ENCODE peak calls at places on chromosomes 16 and 17, in five cellular contexts. C is bronchial epithelial cell; K is HL-60; G is CD4-positive, alpha-beta T cell; O is AG10803. Z is an unnamed sample.

GRCh38 chr16:83713597-83713996 is 94.2 kb upstream of the HSBP1 start:
- DNase-seq in C (no peak), K (no peak), G (no peak), O (no peak), Z (no peak)

GRCh38 chr17:28703552-28704218 is 8.0 kb downstream of the PROCA1 start:
- DNase-seq in C (no peak), K (no peak), G (no peak), O (no peak), Z (no peak)

GRCh38 chr16:78388920-78389564 is 289.6 kb downstream of the WWOX start:
- DNase-seq in C (no peak), K (no peak), G (no peak), O (no peak), Z (no peak)

GRCh38 chr17:50954641-50955121 is 88.5 kb upstream of the TOB1 start:
- DNase-seq in C (no peak), K (no peak), G (no peak), O (no peak), Z (no peak)

GRCh38 chr17:8038954-8039610 is at the start of gene ALOX15B:
- DNase-seq in C (peak), K (no peak), G (no peak), O (no peak), Z (no peak)

GRCh38 chr16:51150894-51151320 is at the start of gene SALL1:
- DNase-seq in C (no peak), K (no peak), G (no peak), O (no peak), Z (no peak)

GRCh38 chr16:11755022-11755760 is 12.5 kb upstream of the TXNDC11 start:
- DNase-seq in C (no peak), K (no peak), G (no peak), O (no peak), Z (no peak)

GRCh38 chr16:1372292-1372950 is 20.7 kb downstream of the GNPTG start:
- DNase-seq in C (no peak), K (no peak), G (no peak), O (no peak), Z (no peak)

GRCh38 chr16:67537270-67537635 is 8.6 kb downstream of the RIPOR1 start:
- DNase-seq in C (no peak), K (no peak), G (no peak), O (peak), Z (no peak)

GRCh38 chr16:50884066-50884860 is 142.4 kb downstream of the CYLD start:
- DNase-seq in C (no peak), K (no peak), G (no peak), O (no peak), Z (no peak)

GRCh38 chr16:72952404-72953301 is 95.3 kb downstream of the ZFHX3 start:
- DNase-seq in C (no peak), K (no peak), G (no peak), O (peak), Z (no peak)

GRCh38 chr16:49684731-49685130 is 171.2 kb downstream of the ZNF423 start:
- DNase-seq in C (no peak), K (no peak), G (no peak), O (no peak), Z (no peak)

GRCh38 chr16:87152221-87152755 is 164.9 kb downstream of the C16orf95 start:
- DNase-seq in C (no peak), K (no peak), G (no peak), O (no peak), Z (no peak)

DNA sequence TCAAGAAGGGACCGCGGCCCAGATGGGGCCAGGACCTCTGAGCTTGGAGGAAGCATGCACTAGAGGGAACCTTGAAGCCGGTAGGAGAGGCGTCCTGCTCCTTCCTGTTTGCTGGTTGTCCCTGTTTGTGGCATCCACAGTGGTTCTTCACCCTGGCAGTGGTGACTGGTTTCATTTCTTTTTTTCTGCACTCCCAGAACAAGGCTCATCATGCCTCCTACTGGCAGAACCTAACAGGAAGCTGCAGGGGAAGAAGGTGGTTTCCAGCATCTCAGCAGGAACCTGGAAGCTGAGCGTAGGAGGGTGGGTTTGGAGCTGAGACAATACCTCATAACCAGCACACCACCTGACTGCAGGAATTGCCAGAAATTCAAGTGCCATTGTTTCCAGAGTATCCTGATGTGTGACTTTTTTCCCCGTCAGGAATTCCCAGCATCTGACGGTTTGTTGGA is 5.8 kb downstream of the TMEM231 start:
- DNase-seq in C (peak), K (peak), G (no peak), O (no peak), Z (no peak)
- TF ChIP-seq CTCF in C (peak), K (peak), G (no peak), O (peak), Z (peak)

DNA sequence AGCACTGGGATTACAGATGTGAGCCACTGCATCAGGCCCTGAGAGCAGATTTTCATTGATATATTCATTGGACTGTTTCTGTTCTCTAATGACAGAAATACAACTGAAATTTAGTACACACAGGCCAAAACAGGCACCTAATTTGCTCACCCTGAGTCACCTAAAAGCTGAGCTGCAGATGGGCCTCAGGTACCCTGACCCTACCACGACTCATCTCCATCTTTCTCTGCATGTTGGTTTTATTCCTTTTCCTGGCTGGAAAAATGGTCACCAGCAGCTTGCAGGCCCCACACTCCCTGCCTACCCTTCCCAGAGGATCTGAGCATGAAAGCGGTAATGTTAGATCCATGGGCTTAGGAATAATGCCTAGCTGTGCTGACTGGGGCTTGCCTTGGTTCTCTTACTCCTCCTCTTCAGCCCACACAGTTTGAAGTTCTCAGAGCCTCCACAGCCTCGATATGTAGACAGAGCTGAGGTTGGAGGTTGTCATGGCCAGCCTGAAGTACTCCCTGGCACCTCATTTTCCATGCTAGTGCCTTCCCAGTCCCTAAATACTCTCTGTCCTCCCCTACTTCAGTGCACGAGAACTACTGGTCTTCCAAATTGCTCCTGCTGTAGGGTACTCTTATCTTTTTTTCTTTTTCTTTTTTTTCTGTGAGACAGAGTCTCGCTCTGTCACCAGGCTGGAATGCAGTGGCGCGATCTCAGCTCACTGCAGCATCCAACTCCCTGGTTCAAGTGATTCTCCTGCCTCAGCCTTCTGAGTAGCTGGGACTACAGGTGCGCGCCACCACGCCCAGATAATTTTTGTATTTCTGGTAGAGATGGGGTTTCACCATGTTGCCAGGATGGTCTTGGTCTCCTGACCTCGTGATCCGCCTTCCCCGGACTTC is 51.1 kb downstream of the CENPV start:
- DNase-seq in C (peak), K (no peak), G (no peak), O (no peak), Z (no peak)
- TF ChIP-seq CTCF in C (no peak), K (no peak), G (no peak), O (no peak), Z (no peak)

GRCh38 chr16:27544671-27545070 is 5.0 kb downstream of the GTF3C1 start:
- DNase-seq in C (no peak), K (no peak), G (no peak), O (no peak), Z (no peak)
- TF ChIP-seq CTCF in C (no peak), K (no peak), G (no peak), O (no peak), Z (no peak)

DNA sequence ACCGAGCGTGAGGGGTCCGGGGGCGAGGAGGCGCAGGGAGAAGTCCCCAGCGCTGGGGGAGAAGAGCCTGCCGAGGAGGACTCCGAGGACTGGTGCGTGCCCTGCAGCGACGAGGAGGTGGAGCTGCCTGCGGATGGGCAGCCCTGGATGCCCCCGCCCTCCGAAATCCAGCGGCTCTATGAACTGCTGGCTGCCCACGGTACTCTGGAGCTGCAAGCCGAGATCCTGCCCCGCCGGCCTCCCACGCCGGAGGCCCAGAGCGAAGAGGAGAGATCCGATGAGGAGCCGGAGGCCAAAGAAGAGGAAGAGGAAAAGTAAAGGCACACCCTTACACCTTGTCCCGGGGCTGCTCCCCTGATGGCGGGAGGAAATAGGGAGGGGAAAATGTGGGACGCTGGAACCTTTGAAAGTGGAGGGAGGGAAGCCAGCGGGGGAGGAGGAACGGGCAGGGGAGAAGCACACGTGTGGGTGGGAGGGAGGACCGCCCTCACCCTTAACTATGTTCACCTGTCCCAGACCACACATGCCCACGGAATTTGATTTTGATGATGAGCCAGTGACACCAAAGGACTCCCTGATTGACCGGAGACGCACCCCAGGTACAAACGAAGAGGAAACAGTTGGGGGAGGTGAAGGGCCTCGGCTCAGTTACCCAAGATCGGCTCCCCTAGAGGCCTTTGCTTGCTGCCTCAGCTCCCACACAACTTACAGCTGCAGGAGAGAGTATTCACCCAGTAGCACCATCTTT is 916 bp downstream of the PAGR1 start:
- DNase-seq in C (peak), K (peak), G (no peak), O (peak), Z (no peak)
- TF ChIP-seq CTCF in C (no peak), K (peak), G (no peak), O (no peak), Z (no peak)

GRCh38 chr17:52170963-52171572 is 12.6 kb upstream of the CA10 start:
- DNase-seq in C (peak), K (peak), G (no peak), O (no peak), Z (no peak)
- TF ChIP-seq CTCF in C (peak), K (peak), G (no peak), O (peak), Z (peak)

GRCh38 chr17:2758870-2759269 is 9.4 kb upstream of the CCDC92B start:
- DNase-seq in C (no peak), K (no peak), G (no peak), O (no peak), Z (no peak)
- TF ChIP-seq CTCF in C (no peak), K (no peak), G (no peak), O (no peak), Z (no peak)